ENCODE peak calls at places on chromosomes 12 and 14, in six cellular contexts. H, Y, T, K, U and R are unnamed samples.

GRCh38 chr14:103057028-103057371 is 349 bp downstream of the CDC42BPB start:
- DNase-seq in H (peak), Y (peak), T (no peak), K (no peak), U (no peak), R (no peak)

GRCh38 chr14:101917413-101918124 is 46.8 kb upstream of the DYNC1H1 start:
- DNase-seq in H (no peak), Y (no peak), T (no peak), K (no peak), U (no peak), R (no peak)

GRCh38 chr14:103158688-103159087 is 35.4 kb downstream of the TNFAIP2 start:
- DNase-seq in H (no peak), Y (no peak), T (no peak), K (no peak), U (no peak), R (no peak)

GRCh38 chr14:77859934-77860570 is 60.1 kb downstream of the ADCK1 start:
- DNase-seq in H (no peak), Y (no peak), T (no peak), K (no peak), U (no peak), R (no peak)

GRCh38 chr12:33357181-33357580 is 82.4 kb downstream of the SYT10 start:
- DNase-seq in H (no peak), Y (no peak), T (no peak), K (no peak), U (no peak), R (no peak)

GRCh38 chr12:42590324-42590934 is 883 bp upstream of the PRICKLE1 start:
- DNase-seq in H (peak), Y (peak), T (peak), K (no peak), U (peak), R (peak)

GRCh38 chr14:56359245-56359644 is 220.4 kb upstream of the TMEM260 start:
- DNase-seq in H (no peak), Y (no peak), T (no peak), K (no peak), U (no peak), R (no peak)

GRCh38 chr12:76083761-76084276 is 666 bp downstream of the NAP1L1 start:
- DNase-seq in H (peak), Y (peak), T (peak), K (no peak), U (peak), R (peak)

GRCh38 chr14:86153480-86153879 is 623.5 kb downstream of the FLRT2 start:
- DNase-seq in H (no peak), Y (no peak), T (no peak), K (no peak), U (no peak), R (no peak)

GRCh38 chr12:28484157-28484556 is 293.9 kb downstream of the CCDC91 start:
- DNase-seq in H (no peak), Y (no peak), T (no peak), K (no peak), U (no peak), R (no peak)

GRCh38 chr12:55724226-55724939 is 4.2 kb downstream of the RDH5 start:
- DNase-seq in H (peak), Y (peak), T (peak), K (peak), U (no peak), R (peak)

GRCh38 chr12:132144115-132145071 is at the start of the genes DDX51 and NOC4L:
- DNase-seq in H (peak), Y (peak), T (peak), K (peak), U (peak), R (peak)

GRCh38 chr14:57066887-57067513 is 201.7 kb downstream of the EXOC5 start:
- DNase-seq in H (peak), Y (peak), T (peak), K (no peak), U (peak), R (no peak)

GRCh38 chr12:126668538-126668937 is 1598.4 kb upstream of the TMEM132C start:
- DNase-seq in H (peak), Y (no peak), T (peak), K (no peak), U (no peak), R (no peak)

GRCh38 chr12:31620311-31620710 is 29.4 kb upstream of the DENND5B start:
- DNase-seq in H (peak), Y (no peak), T (no peak), K (no peak), U (no peak), R (no peak)

GRCh38 chr12:2324375-2324774 is 271.6 kb downstream of the CACNA1C start:
- DNase-seq in H (peak), Y (peak), T (no peak), K (no peak), U (no peak), R (no peak)

GRCh38 chr14:29016050-29016900 is 249.7 kb downstream of the FOXG1 start:
- DNase-seq in H (peak), Y (peak), T (peak), K (no peak), U (peak), R (peak)

GRCh38 chr12:112841891-112842290 is 50.3 kb downstream of the RPH3A start:
- DNase-seq in H (peak), Y (no peak), T (no peak), K (no peak), U (no peak), R (no peak)

GRCh38 chr12:105064564-105065222 is 19.6 kb downstream of the ALDH1L2 start:
- DNase-seq in H (no peak), Y (no peak), T (no peak), K (no peak), U (no peak), R (no peak)

GRCh38 chr14:95200404-95200803 is 43.1 kb upstream of the DICER1 start:
- DNase-seq in H (no peak), Y (no peak), T (no peak), K (no peak), U (no peak), R (no peak)

GRCh38 chr14:104600805-104601204 is 3.8 kb downstream of the TMEM179 start:
- DNase-seq in H (no peak), Y (no peak), T (no peak), K (no peak), U (no peak), R (no peak)

GRCh38 chr14:64421166-64421565 is 33.0 kb downstream of the MTHFD1 start:
- DNase-seq in H (peak), Y (no peak), T (peak), K (no peak), U (no peak), R (no peak)

GRCh38 chr12:50620975-50621360 is 116.2 kb downstream of the DIP2B start:
- DNase-seq in H (no peak), Y (no peak), T (no peak), K (no peak), U (no peak), R (peak)

GRCh38 chr14:90629471-90629870 is 186.8 kb downstream of the TTC7B start:
- DNase-seq in H (peak), Y (peak), T (no peak), K (no peak), U (no peak), R (no peak)

GRCh38 chr14:34049769-34050168 is 98.9 kb upstream of the EGLN3 start:
- DNase-seq in H (no peak), Y (no peak), T (no peak), K (no peak), U (no peak), R (peak)

GRCh38 chr14:61145258-61145902 is 135.8 kb downstream of the TMEM30B start:
- DNase-seq in H (peak), Y (no peak), T (peak), K (no peak), U (no peak), R (no peak)

GRCh38 chr14:97379091-97379531 is 581.9 kb downstream of the VRK1 start:
- DNase-seq in H (no peak), Y (no peak), T (no peak), K (no peak), U (no peak), R (peak)

GRCh38 chr14:63510538-63510937 is 32.6 kb downstream of the PPP2R5E start:
- DNase-seq in H (peak), Y (no peak), T (no peak), K (no peak), U (no peak), R (no peak)

GRCh38 chr14:89767861-89768268 is 186.7 kb downstream of the EFCAB11 start:
- DNase-seq in H (peak), Y (peak), T (peak), K (no peak), U (peak), R (peak)

GRCh38 chr12:22728989-22729388 is 104.0 kb downstream of the ETNK1 start:
- DNase-seq in H (peak), Y (no peak), T (no peak), K (no peak), U (no peak), R (no peak)

GRCh38 chr12:123139926-123140674 is 10.8 kb downstream of the PITPNM2 start:
- DNase-seq in H (peak), Y (no peak), T (peak), K (no peak), U (no peak), R (no peak)

GRCh38 chr14:99246536-99247083 is 25.4 kb downstream of the BCL11B start:
- DNase-seq in H (no peak), Y (no peak), T (no peak), K (no peak), U (no peak), R (peak)

GRCh38 chr14:76273346-76273745 is 102.6 kb upstream of the ESRRB start:
- DNase-seq in H (no peak), Y (no peak), T (no peak), K (no peak), U (no peak), R (no peak)

GRCh38 chr14:99676657-99677056 is 7.4 kb upstream of the CYP46A1 start:
- DNase-seq in H (peak), Y (no peak), T (no peak), K (no peak), U (no peak), R (no peak)

DNA sequence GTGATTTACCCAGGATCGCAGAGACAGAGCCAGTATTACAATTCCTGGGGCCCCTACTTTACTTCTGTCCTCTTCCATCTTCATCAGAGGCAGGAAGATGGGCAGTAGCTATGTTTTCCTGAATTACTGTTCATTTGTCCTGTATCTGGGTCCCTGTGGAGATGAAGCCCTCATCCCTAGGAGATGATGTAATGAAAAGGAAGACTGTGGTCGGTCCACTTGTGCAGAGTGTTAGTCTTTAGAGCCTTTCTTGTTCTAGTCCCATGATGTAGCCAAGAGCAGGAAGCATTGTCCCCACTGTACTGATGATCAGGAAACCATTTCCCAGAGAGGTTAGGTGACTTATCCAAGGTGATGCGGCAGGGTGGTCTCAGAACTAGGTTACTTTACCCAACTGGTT is 2.6 kb downstream of the CD9 start:
- DNase-seq in H (no peak), Y (no peak), T (no peak), K (no peak), U (no peak), R (no peak)
- H3K27ac ChIP-seq in H (peak), Y (no peak), T (no peak), K (peak), U (no peak), R (no peak)

GRCh38 chr14:68748691-68749090 is 44.2 kb downstream of the ZFP36L1 start:
- DNase-seq in H (no peak), Y (no peak), T (no peak), K (no peak), U (no peak), R (no peak)
- H3K27ac ChIP-seq in H (no peak), Y (no peak), T (no peak), K (no peak), U (no peak), R (no peak)

GRCh38 chr12:89770391-89770790 is 61.8 kb upstream of the ATP2B1 start:
- DNase-seq in H (peak), Y (no peak), T (no peak), K (no peak), U (no peak), R (no peak)
- H3K27ac ChIP-seq in H (no peak), Y (no peak), T (no peak), K (no peak), U (no peak), R (no peak)

DNA sequence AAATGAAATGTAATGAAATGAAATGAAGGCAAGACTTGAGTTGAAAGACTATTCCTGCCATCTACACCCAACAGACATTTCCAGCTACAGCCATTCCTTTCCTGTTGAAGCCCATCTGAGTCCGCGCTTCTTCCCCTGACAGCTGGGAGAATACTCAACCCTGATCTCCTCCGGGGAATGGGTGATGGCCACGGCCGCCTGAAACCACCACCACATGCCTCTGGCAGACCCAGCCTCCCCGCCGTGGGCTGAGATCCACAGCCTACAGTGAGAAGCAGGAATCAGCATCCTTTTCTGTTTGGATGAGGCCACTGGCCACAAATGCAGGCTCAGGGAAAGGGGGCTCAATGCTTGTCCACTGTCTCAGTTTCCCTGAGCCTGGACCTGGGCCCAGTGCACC is 130.3 kb downstream of the NCOR2 start:
- DNase-seq in H (no peak), Y (no peak), T (no peak), K (no peak), U (no peak), R (no peak)
- H3K27ac ChIP-seq in H (no peak), Y (no peak), T (no peak), K (peak), U (peak), R (no peak)

GRCh38 chr12:82708056-82708455 is 21.4 kb downstream of the TMTC2 start:
- DNase-seq in H (no peak), Y (no peak), T (no peak), K (no peak), U (no peak), R (no peak)

GRCh38 chr12:82714427-82714826 is 27.7 kb downstream of the TMTC2 start:
- DNase-seq in H (no peak), Y (no peak), T (no peak), K (no peak), U (no peak), R (no peak)

GRCh38 chr12:82705774-82706173 is 19.1 kb downstream of the TMTC2 start:
- DNase-seq in H (no peak), Y (no peak), T (no peak), K (no peak), U (no peak), R (no peak)

GRCh38 chr12:82708507-82708906 is 21.8 kb downstream of the TMTC2 start:
- DNase-seq in H (no peak), Y (no peak), T (peak), K (no peak), U (no peak), R (no peak)
- H3K27ac ChIP-seq in H (no peak), Y (no peak), T (no peak), K (no peak), U (peak), R (no peak)

DNA sequence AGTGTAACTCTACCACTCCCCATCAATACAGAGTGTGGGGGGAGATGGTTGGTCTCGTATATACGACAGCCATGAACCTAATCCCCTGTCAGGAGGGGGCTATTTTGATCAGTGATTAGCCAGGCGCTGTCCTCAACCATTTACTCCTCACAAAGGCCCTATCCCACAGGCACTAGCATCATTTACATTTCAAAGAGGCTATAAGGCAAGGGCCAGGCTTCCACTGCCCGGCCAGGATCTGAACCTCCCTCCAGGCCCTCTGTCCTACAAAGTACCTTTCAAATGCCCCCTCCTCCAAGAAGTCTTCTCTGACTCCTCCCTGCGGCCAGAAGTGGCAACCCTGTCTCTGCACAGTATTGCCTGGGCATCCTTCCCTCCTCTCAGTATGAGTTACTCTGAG is 74.7 kb downstream of the ITPK1 start:
- DNase-seq in H (no peak), Y (no peak), T (no peak), K (no peak), U (no peak), R (no peak)
- H3K27ac ChIP-seq in H (no peak), Y (no peak), T (no peak), K (peak), U (no peak), R (no peak)

DNA sequence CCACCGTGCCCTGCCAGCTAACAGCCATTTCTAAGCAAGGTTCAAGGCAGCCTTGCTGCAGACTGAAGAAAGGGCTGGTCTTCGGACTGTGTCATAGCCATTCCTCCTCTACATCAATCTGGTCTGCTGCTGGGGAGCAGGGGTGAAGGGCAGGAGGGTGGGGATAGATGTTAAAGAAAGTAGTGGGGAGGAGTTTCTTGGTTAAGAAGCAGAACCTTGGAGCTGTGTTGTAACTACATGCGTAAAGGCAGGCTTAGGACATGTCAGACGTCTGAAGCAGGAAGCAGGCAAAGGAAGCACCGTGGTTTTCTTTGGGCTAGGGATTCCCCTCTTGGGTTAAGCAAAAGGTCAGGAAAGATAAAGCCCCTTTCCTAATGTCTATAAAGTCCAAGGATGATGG is 18.1 kb upstream of the NEK9 start:
- DNase-seq in H (no peak), Y (no peak), T (no peak), K (peak), U (no peak), R (no peak)
- H3K27ac ChIP-seq in H (no peak), Y (peak), T (no peak), K (peak), U (no peak), R (no peak)